ENCODE peak calls at places on chromosomes 1 and 21, in five cellular contexts. R is AG09309, E is MM.1S, I is 8988T, V is heart left ventricle. C is an unnamed sample.

GRCh38 chr1:157856538-157856937 is 14.9 kb upstream of the CD5L start:
- DNase-seq in E (no peak), I (no peak), R (no peak), V (no peak), C (no peak)

GRCh38 chr1:219317762-219318353 is 144.2 kb downstream of the LYPLAL1 start:
- DNase-seq in E (no peak), V (no peak), R (no peak), I (no peak), C (no peak)

GRCh38 chr1:112070677-112071076 is 81.2 kb upstream of the KCND3 start:
- DNase-seq in R (no peak), V (no peak), E (no peak), I (no peak), C (no peak)

GRCh38 chr1:58909162-58909560 is 125.3 kb upstream of the JUN start:
- DNase-seq in I (no peak), R (peak; percentile 40), E (no peak), V (no peak), C (no peak)

GRCh38 chr1:189805735-189806134 is 671.9 kb downstream of the BRINP3 start:
- DNase-seq in R (no peak), I (no peak), V (no peak), E (no peak), C (no peak)

GRCh38 chr1:16441312-16441641 is 753 bp downstream of the NECAP2 start:
- DNase-seq in I (no peak), E (peak; percentile 38), R (no peak), V (no peak), C (no peak)

GRCh38 chr1:221741364-221741970 is 422 bp downstream of the DUSP10 start:
- DNase-seq in E (no peak), R (no peak), V (peak; percentile 49), I (peak; percentile 25), C (peak; percentile 33)

GRCh38 chr1:29706936-29707335 is 470.6 kb downstream of the PTPRU start:
- DNase-seq in V (no peak), E (peak; percentile 8), I (peak; percentile 54), R (no peak), C (no peak)

GRCh38 chr1:118827207-118827606 is 160.9 kb downstream of the TBX15 start:
- DNase-seq in E (no peak), I (no peak), R (no peak), V (no peak), C (no peak)

GRCh38 chr1:10980094-10980577 is 32.3 kb upstream of the TARDBP start:
- DNase-seq in I (no peak), E (no peak), V (peak; percentile 91), R (peak; percentile 74), C (peak; percentile 79)

GRCh38 chr1:156618853-156619581 is at the start of gene HAPLN2:
- DNase-seq in I (no peak), E (no peak), R (no peak), V (no peak), C (no peak)

GRCh38 chr1:57874426-57874825 is 450.6 kb upstream of the DAB1 start:
- DNase-seq in I (no peak), R (no peak), E (no peak), V (no peak), C (no peak)

GRCh38 chr1:170241266-170241851 is 95.6 kb downstream of the NTMT2 start:
- DNase-seq in I (no peak), E (no peak), V (no peak), R (no peak), C (no peak)

GRCh38 chr1:206467915-206468314 is 2.4 kb upstream of the IKBKE start:
- DNase-seq in R (no peak), V (peak; percentile 60), I (no peak), E (no peak), C (peak; percentile 55)

GRCh38 chr1:11707621-11708276 is 16.2 kb downstream of the DRAXIN start:
- DNase-seq in R (no peak), V (peak; percentile 89), I (no peak), E (no peak), C (peak; percentile 66)

GRCh38 chr1:108843390-108844188 is 13.3 kb downstream of the AKNAD1 start:
- DNase-seq in V (no peak), E (no peak), I (no peak), R (no peak), C (no peak)

GRCh38 chr1:32817815-32818786 is 648 bp downstream of the S100PBP start:
- DNase-seq in R (no peak), E (peak; percentile 64), I (peak; percentile 53), V (peak; percentile 88), C (peak; percentile 87)

GRCh38 chr1:184755226-184756065 is 788 bp upstream of the EDEM3 start:
- DNase-seq in I (no peak), V (no peak), E (peak; percentile 55), R (no peak), C (no peak)

GRCh38 chr21:46189213-46189958 is 5.1 kb upstream of the SPATC1L start:
- DNase-seq in E (no peak), I (no peak), R (no peak), V (no peak), C (peak; percentile 19)

GRCh38 chr1:110888049-110888448 is 15.1 kb downstream of the CD53 start:
- DNase-seq in E (no peak), I (no peak), V (no peak), R (no peak), C (no peak)

GRCh38 chr1:57133686-57134085 is 167.9 kb upstream of the C8B start:
- DNase-seq in I (no peak), E (no peak), R (no peak), V (no peak), C (no peak)

GRCh38 chr21:35048706-35049617 is at the start of gene RUNX1:
- DNase-seq in I (no peak), E (peak; percentile 99), V (peak; percentile 45), R (peak; percentile 95), C (peak; percentile 31)

GRCh38 chr1:234239515-234239914 is 133.7 kb upstream of the COA6 start:
- DNase-seq in E (no peak), I (no peak), V (no peak), R (no peak), C (no peak)

GRCh38 chr21:40842197-40842552 is 4.8 kb downstream of the DSCAM start:
- DNase-seq in V (no peak), I (no peak), E (no peak), R (no peak), C (no peak)

GRCh38 chr1:232610187-232610901 is 19.6 kb downstream of the SIPA1L2 start:
- DNase-seq in I (no peak), R (no peak), V (peak; percentile 47), E (no peak), C (no peak)

GRCh38 chr1:208040714-208041393 is 129.9 kb upstream of the CD34 start:
- DNase-seq in I (no peak), R (no peak), V (no peak), E (no peak), C (no peak)

GRCh38 chr21:25179116-25179515 is 428.2 kb downstream of the MRPL39 start:
- DNase-seq in V (no peak), R (no peak), E (no peak), I (no peak), C (no peak)

GRCh38 chr1:25501235-25502058 is 42.0 kb upstream of the LDLRAP1 start:
- DNase-seq in V (no peak), E (no peak), I (no peak), R (peak; percentile 57), C (no peak)

GRCh38 chr1:213724640-213725536 is 262.9 kb upstream of the PROX1 start:
- DNase-seq in V (peak; percentile 39), R (peak; percentile 1), E (no peak), I (no peak), C (peak; percentile 50)